ENCODE peak calls at places on chromosomes 3 and 15, in five cellular contexts. B is cardiac muscle cell, G is foreskin fibroblast, O is IMR-90, V is left ventricle myocardium inferior. T is an unnamed sample.

GRCh38 chr3:151931171-151931570 is 57.7 kb downstream of the SUCNR1 start:
- DNase-seq in O (peak; percentile 48), B (no peak), V (no peak), G (peak; percentile 50), T (no peak)

GRCh38 chr3:188021041-188021440 is 132.9 kb upstream of the LPP start:
- DNase-seq in B (peak; percentile 40), O (peak; percentile 13), G (peak; percentile 16), V (no peak), T (peak; percentile 46)

GRCh38 chr3:174596447-174596982 is 262.6 kb upstream of the NAALADL2 start:
- DNase-seq in G (no peak), V (no peak), O (no peak), B (no peak), T (no peak)

GRCh38 chr3:25009665-25010064 is 418.4 kb upstream of the RARB start:
- DNase-seq in G (no peak), B (no peak), O (no peak), V (no peak), T (no peak)

GRCh38 chr3:79040701-79041100 is 727.1 kb downstream of the ROBO1 start:
- DNase-seq in V (no peak), G (peak; percentile 85), B (peak; percentile 78), O (peak; percentile 91), T (peak; percentile 59)

GRCh38 chr15:96693990-96694517 is 363.6 kb downstream of the NR2F2 start:
- DNase-seq in V (no peak), G (no peak), O (no peak), B (no peak), T (no peak)

GRCh38 chr3:23981136-23981535 is 36.0 kb downstream of the NR1D2 start:
- DNase-seq in O (no peak), G (no peak), B (no peak), V (peak; percentile 36), T (no peak)

GRCh38 chr3:77321646-77322045 is 281.7 kb downstream of the ROBO2 start:
- DNase-seq in V (no peak), G (peak; percentile 60), B (no peak), O (no peak), T (no peak)

GRCh38 chr3:111338059-111338698 is 203.8 kb upstream of the CD96 start:
- DNase-seq in B (peak; percentile 89), V (no peak), G (peak; percentile 90), O (peak; percentile 86), T (peak; percentile 78)

GRCh38 chr3:156406393-156406792 is 148.5 kb downstream of the SSR3 start:
- DNase-seq in G (no peak), B (no peak), V (no peak), O (no peak), T (no peak)

GRCh38 chr3:129277829-129278271 is 820 bp upstream of the HMCES start:
- DNase-seq in O (peak; percentile 19), V (no peak), B (peak; percentile 34), G (peak; percentile 57), T (no peak)

GRCh38 chr3:16300881-16301359 is 35.9 kb downstream of the OXNAD1 start:
- DNase-seq in O (no peak), B (no peak), G (no peak), V (no peak), T (no peak)

GRCh38 chr3:30549600-30549999 is 56.8 kb upstream of the TGFBR2 start:
- DNase-seq in B (peak; percentile 7), V (no peak), G (no peak), O (no peak), T (no peak)

GRCh38 chr3:102174832-102175374 is 259.9 kb upstream of the ZPLD1 start:
- DNase-seq in V (no peak), O (peak; percentile 25), G (peak; percentile 31), B (no peak), T (peak; percentile 55)

GRCh38 chr15:74062671-74063070 is 19.7 kb downstream of the GOLGA6A start:
- DNase-seq in O (no peak), B (no peak), G (no peak), V (no peak), T (no peak)

GRCh38 chr3:15896500-15896899 is 98.7 kb upstream of the ANKRD28 start:
- DNase-seq in O (no peak), V (no peak), B (no peak), G (no peak), T (no peak)

GRCh38 chr3:23991236-23992050 is 46.4 kb downstream of the NR1D2 start:
- DNase-seq in V (no peak), B (peak; percentile 82), G (peak; percentile 17), O (peak; percentile 24), T (no peak)

GRCh38 chr3:176693416-176693815 is 503.9 kb downstream of the TBL1XR1 start:
- DNase-seq in O (no peak), G (no peak), V (no peak), B (no peak), T (no peak)
- TF ChIP-seq CTCF in O (no peak), G (no peak), V (no peak), B (no peak), T (no peak)

DNA sequence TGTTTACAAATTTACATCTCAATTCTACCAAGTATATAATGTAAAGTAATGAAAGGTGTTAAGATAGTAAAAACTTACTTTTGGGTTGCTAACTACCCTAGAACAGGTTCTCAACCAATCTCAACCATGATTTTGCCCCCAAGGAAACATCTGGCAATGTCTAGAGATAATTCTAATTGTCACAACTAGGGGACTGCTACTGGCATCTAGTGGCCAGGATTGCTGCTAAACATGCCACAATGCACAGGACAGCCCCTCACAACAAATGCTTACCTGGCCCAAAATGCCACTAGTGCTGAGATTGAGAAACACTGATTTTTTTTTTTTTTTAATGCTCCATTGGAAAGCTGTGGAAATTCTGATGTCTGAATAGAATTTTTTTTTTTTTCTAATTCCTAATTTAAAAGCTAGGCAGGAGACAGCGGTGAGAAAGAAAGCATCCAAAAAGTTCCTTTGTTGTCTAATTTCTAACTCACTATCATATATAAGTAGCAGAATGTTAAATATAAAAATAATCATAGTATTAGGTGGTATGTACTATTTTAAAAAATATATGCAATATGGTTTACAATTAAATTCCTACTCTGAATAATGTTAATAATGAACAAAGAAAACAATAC is 81.5 kb downstream of the TJP1 start:
- DNase-seq in O (no peak), V (no peak), G (peak; percentile 9), B (no peak), T (no peak)
- TF ChIP-seq CTCF in O (no peak), V (no peak), G (peak; percentile 24), B (peak; percentile 18), T (peak; percentile 56)

GRCh38 chr15:86213888-86214287 is 134.2 kb downstream of the AGBL1 start:
- DNase-seq in V (no peak), O (no peak), G (no peak), B (no peak), T (no peak)

DNA sequence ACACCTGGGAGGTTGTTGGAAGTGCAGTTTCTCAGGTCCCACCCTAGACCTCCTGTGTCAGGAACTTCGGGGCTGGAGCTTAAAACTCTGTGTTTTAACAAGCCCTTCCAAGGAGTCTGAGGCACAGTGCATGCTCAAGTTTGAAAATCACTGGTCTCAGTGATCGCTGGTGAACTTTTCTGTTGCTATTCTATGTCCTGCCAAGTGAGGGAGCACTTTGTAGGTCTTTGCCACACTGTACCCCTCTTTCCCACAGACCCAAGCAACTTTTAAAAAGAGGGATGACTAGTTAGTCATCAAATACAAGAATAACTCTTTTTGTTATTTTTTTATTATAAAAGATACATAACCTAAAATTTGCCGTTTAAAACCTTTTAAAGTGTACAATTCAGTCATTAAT is 133.7 kb downstream of the AGBL1 start:
- DNase-seq in O (no peak), V (no peak), G (no peak), B (no peak), T (no peak)
- TF ChIP-seq CTCF in O (no peak), V (no peak), G (no peak), B (no peak), T (no peak)

GRCh38 chr3:135514064-135514455 is 451.5 kb upstream of the PPP2R3A start:
- DNase-seq in V (no peak), G (no peak), B (no peak), O (no peak), T (peak; percentile 19)

GRCh38 chr3:135513106-135514063 is 452.1 kb upstream of the PPP2R3A start:
- DNase-seq in V (no peak), O (peak; percentile 76), G (peak; percentile 86), B (peak; percentile 22), T (peak; percentile 72)

GRCh38 chr3:135516143-135516542 is 449.4 kb upstream of the PPP2R3A start:
- DNase-seq in B (peak; percentile 2), G (peak; percentile 38), O (peak; percentile 41), V (no peak), T (peak; percentile 34)
- TF ChIP-seq CTCF in B (no peak), G (peak; percentile 43), O (peak; percentile 22), V (no peak), T (peak; percentile 73)

GRCh38 chr15:89399390-89400120 is 64.9 kb upstream of the POLG start:
- DNase-seq in O (no peak), G (no peak), V (no peak), B (no peak), T (no peak)
- TF ChIP-seq CTCF in O (no peak), G (peak; percentile 21), V (peak; percentile 8), B (peak; percentile 64), T (peak; percentile 68)

DNA sequence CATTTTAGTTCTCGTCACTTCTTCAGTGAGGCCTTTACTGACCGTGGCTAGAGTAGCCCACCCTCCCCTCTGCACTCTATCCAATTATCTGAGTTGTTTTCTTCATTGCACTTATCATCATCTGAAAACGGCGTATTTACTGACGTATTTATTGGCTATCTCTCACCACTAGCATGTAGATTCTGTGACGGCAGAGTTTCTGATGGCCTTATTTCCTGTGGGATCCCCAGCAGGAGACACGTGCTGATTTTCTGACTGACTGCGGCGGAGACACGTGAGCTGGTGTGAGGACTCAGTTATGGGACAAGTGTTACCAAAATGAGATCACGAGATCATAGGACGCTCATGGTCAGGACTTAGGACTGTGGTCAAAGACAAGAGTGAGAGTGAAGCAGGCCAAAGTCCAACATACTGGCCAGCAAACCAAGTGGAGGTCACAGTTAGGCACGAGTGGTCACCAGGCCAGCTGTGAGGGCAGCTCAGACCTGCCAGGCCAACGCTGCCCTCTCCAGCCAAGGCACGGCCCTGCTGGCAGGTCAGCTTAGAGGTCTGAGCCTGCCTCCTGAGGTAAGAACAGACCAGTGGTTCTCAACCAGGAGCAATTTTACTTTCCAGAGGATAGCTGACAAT is 50.6 kb upstream of the BNIP2 start:
- DNase-seq in V (no peak), B (no peak), G (no peak), O (no peak), T (no peak)
- TF ChIP-seq CTCF in V (no peak), B (no peak), G (no peak), O (no peak), T (no peak)

GRCh38 chr3:81237193-81237592 is 524.3 kb downstream of the GBE1 start:
- DNase-seq in V (no peak), O (no peak), B (no peak), G (no peak), T (no peak)
- TF ChIP-seq CTCF in V (no peak), O (no peak), B (no peak), G (no peak), T (peak; percentile 25)

GRCh38 chr3:17686613-17687012 is 55.8 kb downstream of the TBC1D5 start:
- DNase-seq in G (peak; percentile 11), O (no peak), V (no peak), B (peak; percentile 36), T (peak; percentile 5)
- TF ChIP-seq CTCF in G (no peak), O (peak; percentile 15), V (peak; percentile 54), B (peak; percentile 20), T (peak; percentile 57)

DNA sequence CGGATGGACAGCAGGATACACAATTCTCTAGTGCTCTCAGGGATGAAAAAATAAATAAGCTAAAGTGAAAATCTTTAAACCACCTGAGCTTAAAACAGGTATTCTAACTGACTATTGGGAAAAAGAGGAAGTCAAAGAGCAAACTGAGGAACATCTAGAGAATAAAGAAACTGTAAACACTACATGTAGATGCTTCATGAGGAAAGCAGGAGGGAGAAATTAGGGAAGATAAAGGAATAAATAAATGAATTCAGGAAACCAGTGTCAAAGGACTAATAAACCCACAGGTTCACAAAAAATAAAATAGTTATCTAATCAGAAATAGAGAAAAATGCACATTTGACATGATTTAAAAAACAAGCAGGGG is 525 bp upstream of the MCCC1 start:
- DNase-seq in B (no peak), V (no peak), G (no peak), O (no peak), T (no peak)
- TF ChIP-seq CTCF in B (no peak), V (no peak), G (no peak), O (no peak), T (no peak)

T was measured in HFFc6.